ENCODE peak calls at places on chromosomes 3 and 15, in six cellular contexts. N is right cardiac atrium; B is GM23248; J is stimulated activated effector memory CD8-positive, alpha-beta T cell treated with anti-CD3 and anti-CD28 coated beads, Interleukin-12 subunit alpha, Interleukin-12 subunit beta, amount 100 ng/mL, for 72 hours; T is left cardiac atrium; W is HEK293T. G is an unnamed sample.

GRCh38 chr15:90037510-90037860 is 36.4 kb downstream of the ZNF710 start:
- DNase-seq in B (peak), W (no peak), N (no peak), T (peak), J (no peak), G (no peak)

GRCh38 chr3:59052803-59053411 is 3.1 kb upstream of the CFAP20DC start:
- DNase-seq in W (peak), B (peak), T (no peak), N (no peak), J (no peak), G (no peak)

GRCh38 chr3:45509038-45509767 is 85.3 kb upstream of the LIMD1 start:
- DNase-seq in W (peak), J (no peak), N (no peak), T (no peak), B (peak), G (peak)

GRCh38 chr3:134306334-134306733 is 55.7 kb upstream of the RYK start:
- DNase-seq in T (no peak), W (no peak), N (no peak), J (no peak), B (no peak), G (no peak)

GRCh38 chr3:29346828-29347227 is 66.0 kb downstream of the RBMS3 start:
- DNase-seq in T (no peak), J (no peak), B (peak), W (no peak), N (no peak), G (no peak)

GRCh38 chr15:95829062-95829461 is 501.4 kb upstream of the NR2F2 start:
- DNase-seq in B (no peak), J (no peak), W (no peak), N (no peak), T (no peak), G (no peak)

GRCh38 chr3:186953011-186953487 is 22.7 kb downstream of the ST6GAL1 start:
- DNase-seq in B (peak), J (no peak), W (no peak), T (no peak), N (no peak), G (no peak)

GRCh38 chr3:67382551-67382950 is 271.9 kb downstream of the SUCLG2 start:
- DNase-seq in N (peak), B (peak), T (no peak), J (no peak), W (no peak), G (no peak)

GRCh38 chr15:90212221-90213079 is 11.3 kb downstream of the SEMA4B start:
- DNase-seq in W (no peak), J (no peak), T (no peak), N (no peak), B (no peak), G (no peak)

GRCh38 chr3:60294181-60294580 is 957.1 kb downstream of the FHIT start:
- DNase-seq in N (no peak), J (no peak), W (no peak), B (peak), T (no peak), G (no peak)

GRCh38 chr3:36295206-36295760 is 85.0 kb upstream of the STAC start:
- DNase-seq in J (no peak), N (no peak), B (no peak), T (no peak), W (no peak), G (no peak)

GRCh38 chr3:129749692-129750091 is 143.2 kb upstream of the PLXND1 start:
- DNase-seq in T (no peak), J (no peak), W (no peak), B (no peak), N (no peak), G (no peak)

GRCh38 chr3:197168606-197169005 is 129.8 kb downstream of the DLG1 start:
- DNase-seq in T (no peak), W (no peak), J (no peak), N (no peak), B (peak), G (no peak)

GRCh38 chr15:23647421-23648375 is at the start of gene MAGEL2:
- DNase-seq in J (no peak), N (peak), T (no peak), W (no peak), B (peak), G (no peak)

GRCh38 chr3:171266034-171266805 is 194.0 kb downstream of the TNIK start:
- DNase-seq in T (no peak), B (peak), J (no peak), N (no peak), W (no peak), G (no peak)

GRCh38 chr3:127899200-127899599 is 15.8 kb upstream of the KBTBD12 start:
- DNase-seq in J (no peak), T (no peak), W (no peak), B (no peak), N (no peak), G (no peak)

GRCh38 chr3:13241621-13242363 is 168.6 kb upstream of the IQSEC1 start:
- DNase-seq in B (no peak), J (no peak), N (no peak), W (no peak), T (no peak), G (no peak)

GRCh38 chr15:70817266-70817665 is 36.7 kb downstream of the LARP6 start:
- DNase-seq in T (no peak), N (no peak), J (no peak), W (no peak), B (no peak), G (no peak)

GRCh38 chr3:58237940-58238681 is 519 bp downstream of the ABHD6 start:
- DNase-seq in J (peak), W (peak), B (peak), N (peak), T (peak), G (peak)

GRCh38 chr15:91422704-91423254 is 322.7 kb downstream of the SV2B start:
- DNase-seq in J (no peak), B (no peak), T (no peak), N (no peak), W (no peak), G (no peak)

GRCh38 chr15:70701891-70702568 is 61.3 kb downstream of the UACA start:
- DNase-seq in N (peak), B (peak), T (no peak), J (no peak), W (peak), G (no peak)

GRCh38 chr15:63379492-63380150 is 2.0 kb downstream of the CA12 start:
- DNase-seq in B (peak), J (no peak), T (no peak), W (no peak), N (no peak), G (no peak)

GRCh38 chr15:75194397-75194796 is 7.3 kb upstream of the C15orf39 start:
- DNase-seq in T (no peak), B (no peak), J (no peak), N (peak), W (no peak), G (no peak)

GRCh38 chr3:110101361-110101760 is 764.0 kb upstream of the DPPA4 start:
- DNase-seq in J (no peak), T (no peak), W (no peak), N (no peak), B (peak), G (no peak)

GRCh38 chr3:65483475-65483874 is 555.2 kb downstream of the MAGI1 start:
- DNase-seq in W (no peak), B (peak), T (peak), N (peak), J (no peak), G (peak)